ENCODE peak calls at places on chromosome 19, in five cellular contexts. D, Q, Y, S and V are unnamed samples.

GRCh38 chr19:9793051-9793591 is 24.6 kb upstream of the ZNF846 start:
- DNase-seq in Y (no peak), Q (no peak), D (peak), S (peak), V (no peak)

GRCh38 chr19:41371541-41371940 is 4.8 kb upstream of the TMEM91 start:
- DNase-seq in Q (no peak), D (no peak), Y (no peak), S (no peak), V (no peak)

GRCh38 chr19:3656073-3656746 is 29.6 kb upstream of the CACTIN start:
- DNase-seq in D (no peak), S (no peak), Q (no peak), Y (no peak), V (no peak)

GRCh38 chr19:8615022-8615421 is 4.5 kb upstream of the ADAMTS10 start:
- DNase-seq in D (no peak), Q (no peak), Y (no peak), S (no peak), V (no peak)

GRCh38 chr19:33649919-33650305 is 28.2 kb downstream of the CHST8 start:
- DNase-seq in D (no peak), Y (no peak), S (no peak), Q (no peak), V (no peak)

GRCh38 chr19:30253581-30253996 is 118.6 kb upstream of the ZNF536 start:
- DNase-seq in Y (no peak), D (no peak), S (no peak), Q (no peak), V (no peak)

GRCh38 chr19:1412995-1413889 is 5.9 kb downstream of the DAZAP1 start:
- DNase-seq in Q (no peak), S (no peak), D (no peak), Y (no peak), V (no peak)

GRCh38 chr19:28519950-28520861 is 692.7 kb downstream of the UQCRFS1 start:
- DNase-seq in S (no peak), Y (peak), Q (no peak), D (no peak), V (no peak)

GRCh38 chr19:14577885-14578427 is 4.9 kb upstream of the CLEC17A start:
- DNase-seq in S (no peak), D (no peak), Q (no peak), Y (no peak), V (no peak)

GRCh38 chr19:49983645-49984229 is 22.8 kb upstream of the SIGLEC11 start:
- DNase-seq in S (peak), Y (peak), D (peak), Q (peak), V (no peak)

GRCh38 chr19:39319098-39319891 is 1.4 kb downstream of the LRFN1 start:
- DNase-seq in Q (no peak), S (no peak), Y (no peak), D (no peak), V (no peak)

GRCh38 chr19:50780753-50781480 is 9.3 kb upstream of the ACP4 start:
- DNase-seq in D (no peak), Y (no peak), S (no peak), Q (no peak), V (no peak)

GRCh38 chr19:48554385-48555091 is 2.6 kb downstream of the SULT2B1 start:
- DNase-seq in Q (peak), Y (no peak), D (no peak), S (no peak), V (no peak)

GRCh38 chr19:5172859-5173577 is 167.6 kb downstream of the PTPRS start:
- DNase-seq in S (no peak), D (no peak), Q (peak), Y (no peak), V (peak)

GRCh38 chr19:44061038-44061437 is 9.2 kb downstream of the ZNF223 start:
- DNase-seq in Y (no peak), S (no peak), Q (no peak), D (no peak), V (no peak)

GRCh38 chr19:29524912-29525870 is 603 bp upstream of the VSTM2B start:
- DNase-seq in Y (no peak), D (no peak), Q (no peak), S (no peak), V (no peak)

GRCh38 chr19:45144431-45145269 is 16.1 kb downstream of the NKPD1 start:
- DNase-seq in Y (no peak), S (no peak), Q (no peak), D (no peak), V (no peak)

GRCh38 chr19:34837262-34837661 is 64.2 kb upstream of the ZNF599 start:
- DNase-seq in Q (no peak), S (no peak), D (no peak), Y (no peak), V (no peak)

GRCh38 chr19:42850981-42851717 is 28.4 kb downstream of the PSG1 start:
- DNase-seq in S (no peak), Y (no peak), Q (peak), D (no peak), V (peak)

GRCh38 chr19:54208784-54209057 is 8.1 kb downstream of the RPS9 start:
- DNase-seq in Y (no peak), Q (peak), S (no peak), D (no peak), V (no peak)

GRCh38 chr19:40666803-40667438 is 23.5 kb downstream of the NUMBL start:
- DNase-seq in S (no peak), Y (no peak), D (no peak), Q (no peak), V (no peak)

GRCh38 chr19:58279042-58279924 is 528 bp downstream of the ZNF8 start:
- DNase-seq in Y (peak), Q (peak), S (no peak), D (peak), V (no peak)

GRCh38 chr19:24059572-24060295 is 27.3 kb upstream of the ZNF254 start:
- DNase-seq in S (no peak), Y (no peak), Q (peak), D (no peak), V (no peak)

GRCh38 chr19:48501961-48502719 is 9.5 kb downstream of the LMTK3 start:
- DNase-seq in S (peak), D (peak), Y (peak), Q (peak), V (peak)

GRCh38 chr19:5094768-5095567 is 126.1 kb downstream of the KDM4B start:
- DNase-seq in D (no peak), Y (no peak), Q (no peak), S (no peak), V (no peak)

GRCh38 chr19:16456652-16457194 is 15.0 kb downstream of the EPS15L1 start:
- DNase-seq in Q (no peak), S (no peak), Y (no peak), D (no peak), V (no peak)

GRCh38 chr19:6003976-6004375 is 26.0 kb upstream of the RANBP3 start:
- DNase-seq in D (no peak), S (no peak), Q (no peak), Y (no peak), V (no peak)

GRCh38 chr19:42568006-42568405 is 26.7 kb downstream of the CEACAM8 start:
- DNase-seq in S (no peak), D (no peak), Y (no peak), Q (no peak), V (no peak)

GRCh38 chr19:39218230-39219007 is 14.4 kb upstream of the SYCN start:
- DNase-seq in S (no peak), Q (no peak), Y (no peak), D (no peak), V (no peak)

GRCh38 chr19:30375651-30376050 is 3.5 kb downstream of the ZNF536 start:
- DNase-seq in Q (no peak), D (no peak), S (no peak), Y (no peak), V (no peak)

GRCh38 chr19:48837081-48837524 is 812 bp upstream of the HSD17B14 start:
- DNase-seq in S (peak), Y (peak), Q (peak), D (peak), V (no peak)

GRCh38 chr19:6228523-6229215 is 51.1 kb downstream of the MLLT1 start:
- DNase-seq in D (no peak), Q (no peak), Y (no peak), S (no peak), V (no peak)

GRCh38 chr19:39607561-39607960 is 5.2 kb downstream of the LGALS13 start:
- DNase-seq in Q (no peak), S (no peak), Y (no peak), D (no peak), V (no peak)

GRCh38 chr19:42295831-42296525 is 6.0 kb upstream of the PRR19 start:
- DNase-seq in Y (peak), S (peak), D (peak), Q (peak), V (no peak)